ENCODE peak calls at places on chromosome 13, in eight cellular contexts. B is activated CD8-positive, alpha-beta T cell treated with anti-CD3 and anti-CD28 coated beads for 36 hours; C is endothelial cell of umbilical vein; X is astrocyte of the spinal cord; Y is kidney; O is M059J; Q is lung microvascular endothelial cell; T is A673. G is an unnamed sample.

GRCh38 chr13:109779074-109779473 is 7.3 kb downstream of the IRS2 start:
- DNase-seq in O (no peak), C (no peak), Q (no peak), B (peak), X (peak), Y (no peak), T (peak), G (no peak)

GRCh38 chr13:109028626-109029025 is 399.2 kb downstream of the MYO16 start:
- DNase-seq in B (no peak), Y (no peak), X (no peak), T (no peak), O (no peak), Q (no peak), C (no peak), G (no peak)

GRCh38 chr13:94128430-94128829 is 351.1 kb downstream of the DCT start:
- DNase-seq in Q (no peak), B (no peak), Y (no peak), X (no peak), O (peak), T (no peak), C (no peak), G (no peak)

GRCh38 chr13:91630916-91631315 is 232.5 kb downstream of the GPC5 start:
- DNase-seq in O (peak), C (no peak), B (no peak), Y (no peak), Q (no peak), T (no peak), X (peak), G (no peak)

GRCh38 chr13:110929104-110929777 is 14.4 kb upstream of the ANKRD10 start:
- DNase-seq in C (no peak), T (no peak), Y (no peak), Q (no peak), X (no peak), B (no peak), O (no peak), G (no peak)

GRCh38 chr13:97653741-97654140 is 219.8 kb downstream of the RAP2A start:
- DNase-seq in T (peak), O (peak), B (no peak), C (no peak), Q (no peak), X (no peak), Y (no peak), G (no peak)

GRCh38 chr13:112686364-112686763 is 3.5 kb upstream of the ATP11A start:
- DNase-seq in X (no peak), O (no peak), B (no peak), Y (peak), Q (no peak), C (no peak), T (no peak), G (no peak)

GRCh38 chr13:95708390-95708774 is 31.4 kb downstream of the DNAJC3 start:
- DNase-seq in X (no peak), C (no peak), Q (no peak), T (no peak), O (no peak), Y (no peak), B (no peak), G (no peak)

GRCh38 chr13:68727788-68728187 is 1379.8 kb upstream of the ATXN8OS start:
- DNase-seq in C (no peak), Y (no peak), T (no peak), Q (no peak), O (no peak), X (no peak), B (no peak), G (no peak)

GRCh38 chr13:42847891-42848663 is 66.7 kb downstream of the FAM216B start:
- DNase-seq in O (peak), Q (no peak), T (peak), X (peak), B (no peak), Y (no peak), C (no peak), G (no peak)

GRCh38 chr13:26653310-26653709 is 95.8 kb downstream of the WASF3 start:
- DNase-seq in X (peak), B (no peak), C (no peak), Q (no peak), Y (no peak), O (peak), T (no peak), G (no peak)

GRCh38 chr13:42283574-42283973 is 11.6 kb downstream of the AKAP11 start:
- DNase-seq in O (no peak), Q (peak), Y (no peak), C (peak), B (no peak), T (no peak), X (no peak), G (peak)

GRCh38 chr13:98451676-98452105 is 125.2 kb downstream of the STK24 start:
- DNase-seq in T (no peak), C (no peak), X (peak), Q (no peak), O (no peak), B (no peak), Y (peak), G (no peak)

GRCh38 chr13:29369060-29369743 is 226.3 kb downstream of the SLC7A1 start:
- DNase-seq in B (peak), Q (peak), C (peak), X (peak), Y (no peak), T (peak), O (peak), G (peak)

GRCh38 chr13:50404769-50405168 is 389.5 kb downstream of the KCNRG start:
- DNase-seq in T (no peak), B (no peak), C (no peak), X (no peak), Q (no peak), O (no peak), Y (no peak), G (no peak)

GRCh38 chr13:22915442-22916082 is 265.2 kb upstream of the SGCG start:
- DNase-seq in Y (peak), O (no peak), Q (peak), T (peak), C (peak), X (peak), B (no peak), G (peak)

GRCh38 chr13:32309812-32310706 is 5.1 kb downstream of the ZAR1L start:
- DNase-seq in Q (peak), B (peak), O (peak), X (peak), C (peak), Y (no peak), T (peak), G (peak)

GRCh38 chr13:43529796-43530195 is 257.0 kb downstream of the ENOX1 start:
- DNase-seq in T (no peak), X (no peak), C (no peak), Y (no peak), B (no peak), Q (no peak), O (no peak), G (no peak)

GRCh38 chr13:101986316-101986715 is 415.5 kb downstream of the FGF14 start:
- DNase-seq in O (no peak), B (no peak), T (no peak), Q (no peak), C (no peak), X (peak), Y (no peak), G (no peak)

GRCh38 chr13:107450426-107450825 is 764.9 kb downstream of the LIG4 start:
- DNase-seq in C (no peak), B (no peak), O (no peak), T (peak), Q (peak), X (no peak), Y (no peak), G (peak)

GRCh38 chr13:57557979-57558529 is 73.5 kb upstream of the PCDH17 start:
- DNase-seq in X (peak), B (no peak), Q (no peak), O (no peak), T (peak), C (peak), Y (no peak), G (no peak)

GRCh38 chr13:32247887-32248286 is 67.3 kb downstream of the ZAR1L start:
- DNase-seq in T (no peak), O (no peak), B (no peak), C (no peak), X (no peak), Q (no peak), Y (no peak), G (no peak)

GRCh38 chr13:95155093-95155492 is 146.2 kb downstream of the ABCC4 start:
- DNase-seq in C (no peak), T (no peak), X (no peak), O (peak), B (no peak), Q (peak), Y (no peak), G (peak)

GRCh38 chr13:50129065-50129922 is 114.0 kb downstream of the KCNRG start:
- DNase-seq in B (peak), Y (peak), O (no peak), X (no peak), Q (no peak), T (no peak), C (no peak), G (no peak)